ENCODE peak calls at places on chromosomes 13 and 19, in five cellular contexts. D, K, H, U and I are unnamed samples.

GRCh38 chr19:55433292-55433691 is 9.8 kb downstream of the SHISA7 start:
- DNase-seq in U (no peak), H (no peak), K (no peak), D (no peak), I (no peak)

GRCh38 chr19:55643003-55643732 is at the start of gene ZNF581:
- DNase-seq in U (no peak), D (peak), H (no peak), K (peak), I (peak)

GRCh38 chr19:38869836-38870607 is 8.1 kb downstream of the RINL start:
- DNase-seq in K (no peak), U (no peak), H (no peak), D (peak), I (peak)

GRCh38 chr13:21047591-21048282 is 13.6 kb downstream of the LATS2 start:
- DNase-seq in D (peak), H (no peak), U (no peak), K (no peak), I (no peak)

GRCh38 chr13:113028336-113029060 is 59.5 kb downstream of the MCF2L start:
- DNase-seq in K (no peak), D (no peak), U (no peak), H (no peak), I (no peak)

GRCh38 chr13:103012611-103013010 is 53.6 kb downstream of the SLC10A2 start:
- DNase-seq in D (no peak), H (no peak), U (no peak), K (no peak), I (no peak)

GRCh38 chr13:29464105-29464679 is 131.3 kb downstream of the SLC7A1 start:
- DNase-seq in H (no peak), U (no peak), K (no peak), D (no peak), I (no peak)

GRCh38 chr13:21998279-21998678 is 327.4 kb downstream of the FGF9 start:
- DNase-seq in H (no peak), K (peak), U (no peak), D (no peak), I (no peak)

GRCh38 chr19:52270266-52270885 is 989 bp downstream of the ZNF766 start:
- DNase-seq in D (peak), U (peak), H (no peak), K (no peak), I (no peak)

GRCh38 chr19:13932911-13933393 is 5.3 kb downstream of the PODNL1 start:
- DNase-seq in H (no peak), K (no peak), D (no peak), U (no peak), I (no peak)

GRCh38 chr19:13934785-13935109 is 3.5 kb downstream of the PODNL1 start:
- DNase-seq in K (no peak), H (no peak), U (no peak), D (no peak), I (no peak)

GRCh38 chr19:13937479-13938360 is 497 bp downstream of the PODNL1 start:
- DNase-seq in D (no peak), K (no peak), U (no peak), H (no peak), I (no peak)

GRCh38 chr19:13938361-13939027 is at the start of gene PODNL1:
- DNase-seq in H (no peak), K (no peak), D (no peak), U (no peak), I (no peak)

GRCh38 chr19:13935765-13936486 is 2.3 kb downstream of the PODNL1 start:
- DNase-seq in H (no peak), K (no peak), D (no peak), U (peak), I (no peak)
- TF ChIP-seq MAX in H (no peak), K (no peak), D (no peak), U (no peak), I (no peak)

GRCh38 chr19:291561-292280 is 518 bp upstream of the PLPP2 start:
- DNase-seq in K (no peak), U (peak), D (no peak), H (no peak), I (no peak)
- H3K27ac ChIP-seq in K (no peak), U (no peak), D (no peak), H (peak), I (no peak)

GRCh38 chr19:5719961-5720790 is at the start of the genes CATSPERD and LONP1:
- DNase-seq in U (peak), H (peak), K (peak), D (peak), I (peak)
- TF ChIP-seq MAX in U (peak), H (peak), K (peak), D (peak), I (peak)

GRCh38 chr13:27171830-27172494 is 351 bp upstream of the USP12 start:
- DNase-seq in D (peak), U (peak), K (peak), H (peak), I (peak)
- H3K27ac ChIP-seq in D (no peak), U (peak), K (peak), H (peak), I (peak)